ENCODE peak calls at places on chromosomes 1 and 21, in eight cellular contexts. P, M, I, W, Y, V, N and Q are unnamed samples. For H3K36me3, the result is how much of the 10 kb centered on the place peaks cover.

GRCh38 chr1:1421147-1421906 is at the start of gene ANKRD65:
- DNase-seq in P (peak), M (no peak), I (no peak), W (peak), Y (no peak), V (peak), N (no peak), Q (peak)

GRCh38 chr1:30413606-30414005 is 309.8 kb downstream of the MATN1 start:
- DNase-seq in P (no peak), M (no peak), I (peak), W (no peak), Y (no peak), V (no peak), N (no peak), Q (no peak)

GRCh38 chr1:59506952-59507351 is 210.1 kb downstream of the FGGY start:
- DNase-seq in P (no peak), M (no peak), I (peak), W (no peak), Y (peak), V (peak), N (no peak), Q (peak)

GRCh38 chr1:168121314-168122029 is 15.3 kb downstream of the GPR161 start:
- DNase-seq in P (peak), M (no peak), I (peak), W (peak), Y (no peak), V (peak), N (peak), Q (peak)

GRCh38 chr1:156833598-156833997 is 16.9 kb upstream of the SH2D2A start:
- DNase-seq in P (no peak), M (no peak), I (no peak), W (no peak), Y (no peak), V (no peak), N (no peak), Q (no peak)

GRCh38 chr1:63674238-63674864 is 81.1 kb downstream of the PGM1 start:
- DNase-seq in P (peak), M (peak), I (peak), W (peak), Y (peak), V (peak), N (peak), Q (no peak)

GRCh38 chr1:51313961-51314777 is 16.2 kb downstream of the TTC39A start:
- DNase-seq in P (no peak), M (no peak), I (no peak), W (peak), Y (no peak), V (peak), N (no peak), Q (peak)

GRCh38 chr1:51976831-51977602 is 13.5 kb downstream of the RAB3B start:
- DNase-seq in P (no peak), M (no peak), I (no peak), W (no peak), Y (no peak), V (no peak), N (no peak), Q (no peak)

GRCh38 chr1:113958691-113959090 is 20.6 kb upstream of the OLFML3 start:
- DNase-seq in P (no peak), M (no peak), I (no peak), W (no peak), Y (no peak), V (no peak), N (no peak), Q (no peak)

GRCh38 chr21:44682580-44683151 is 703 bp upstream of the KRTAP12-1 start:
- DNase-seq in P (no peak), M (no peak), I (no peak), W (no peak), Y (no peak), V (no peak), N (no peak), Q (no peak)
- TF ChIP-seq CTCF in P (no peak), M (no peak), I (no peak), W (no peak), Y (no peak), V (no peak), N (no peak), Q (no peak)

GRCh38 chr1:185309566-185309965 is 7.5 kb downstream of the IVNS1ABP start:
- DNase-seq in P (no peak), M (no peak), I (no peak), W (no peak), Y (no peak), V (peak), N (no peak), Q (no peak)

GRCh38 chr1:185311589-185312225 is 5.3 kb downstream of the IVNS1ABP start:
- DNase-seq in P (no peak), M (no peak), I (no peak), W (no peak), Y (no peak), V (no peak), N (no peak), Q (no peak)

GRCh38 chr1:185312361-185312760 is 4.7 kb downstream of the IVNS1ABP start:
- DNase-seq in P (no peak), M (no peak), I (no peak), W (no peak), Y (no peak), V (no peak), N (no peak), Q (no peak)

GRCh38 chr1:185305419-185305818 is 11.6 kb downstream of the IVNS1ABP start:
- DNase-seq in P (no peak), M (no peak), I (no peak), W (no peak), Y (no peak), V (no peak), N (no peak), Q (no peak)

DNA sequence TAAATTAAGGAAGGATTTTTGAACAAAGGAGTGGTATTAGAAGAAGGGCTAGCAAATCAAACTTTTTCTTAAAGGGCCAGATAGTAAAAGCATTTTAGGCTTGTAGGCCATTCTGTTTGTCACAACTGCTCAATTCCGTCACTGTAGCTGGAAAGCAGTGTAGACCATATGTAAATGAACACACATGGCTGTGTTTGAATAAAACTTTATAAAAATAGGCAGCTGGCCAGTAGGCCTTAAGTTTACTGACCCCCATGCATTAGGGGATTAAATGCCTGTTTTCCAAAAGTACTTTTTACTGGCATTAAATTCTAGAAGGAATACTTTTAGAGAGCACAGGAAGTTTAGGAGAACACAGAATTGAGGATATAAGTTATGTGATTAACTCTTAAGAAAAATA is 8.9 kb downstream of the IVNS1ABP start:
- DNase-seq in P (no peak), M (no peak), I (no peak), W (no peak), Y (no peak), V (no peak), N (no peak), Q (no peak)
- H3K36me3 ChIP-seq in P (under half), M (half or more), I (under half), W (half or more), Y (half or more), V (under half), N (under half), Q (half or more)

DNA sequence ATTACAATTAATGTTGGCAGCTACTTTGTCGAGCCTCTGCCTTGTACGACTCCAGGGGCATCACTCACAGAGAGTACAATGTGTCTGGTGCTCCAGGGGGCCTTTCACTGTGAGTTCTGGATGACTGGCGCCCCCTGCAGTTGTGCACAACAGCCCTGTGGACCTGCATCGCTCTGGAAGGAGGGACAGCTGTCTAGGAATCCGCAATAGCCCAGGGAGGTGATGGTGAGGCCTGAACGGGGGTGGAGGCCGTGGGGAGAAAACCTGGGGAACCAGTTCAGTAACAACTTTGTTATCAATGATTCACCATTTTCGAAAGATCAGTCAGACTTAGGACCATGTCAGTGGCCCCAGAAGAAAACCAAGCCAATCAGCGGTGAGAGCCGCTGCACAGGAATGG is 189.1 kb downstream of the KAZN start:
- DNase-seq in P (no peak), M (peak), I (no peak), W (no peak), Y (no peak), V (peak), N (no peak), Q (no peak)
- TF ChIP-seq CTCF in P (no peak), M (peak), I (no peak), W (no peak), Y (peak), V (no peak), N (no peak), Q (no peak)

GRCh38 chr1:5874416-5875110 is 117.7 kb downstream of the NPHP4 start:
- DNase-seq in P (no peak), M (no peak), I (no peak), W (no peak), Y (no peak), V (no peak), N (no peak), Q (peak)

GRCh38 chr1:5876251-5876650 is 116.0 kb downstream of the NPHP4 start:
- DNase-seq in P (peak), M (no peak), I (no peak), W (no peak), Y (no peak), V (no peak), N (no peak), Q (peak)

GRCh38 chr1:5877001-5877400 is 115.2 kb downstream of the NPHP4 start:
- DNase-seq in P (peak), M (no peak), I (no peak), W (no peak), Y (no peak), V (no peak), N (no peak), Q (peak)

GRCh38 chr1:5873556-5873955 is 118.7 kb downstream of the NPHP4 start:
- DNase-seq in P (no peak), M (no peak), I (no peak), W (no peak), Y (no peak), V (no peak), N (no peak), Q (peak)

GRCh38 chr1:5875345-5875910 is 116.8 kb downstream of the NPHP4 start:
- DNase-seq in P (no peak), M (no peak), I (no peak), W (no peak), Y (no peak), V (no peak), N (no peak), Q (peak)
- H3K36me3 ChIP-seq in P (under half), M (under half), I (under half), W (under half), Y (under half), V (under half), N (under half), Q (under half)

DNA sequence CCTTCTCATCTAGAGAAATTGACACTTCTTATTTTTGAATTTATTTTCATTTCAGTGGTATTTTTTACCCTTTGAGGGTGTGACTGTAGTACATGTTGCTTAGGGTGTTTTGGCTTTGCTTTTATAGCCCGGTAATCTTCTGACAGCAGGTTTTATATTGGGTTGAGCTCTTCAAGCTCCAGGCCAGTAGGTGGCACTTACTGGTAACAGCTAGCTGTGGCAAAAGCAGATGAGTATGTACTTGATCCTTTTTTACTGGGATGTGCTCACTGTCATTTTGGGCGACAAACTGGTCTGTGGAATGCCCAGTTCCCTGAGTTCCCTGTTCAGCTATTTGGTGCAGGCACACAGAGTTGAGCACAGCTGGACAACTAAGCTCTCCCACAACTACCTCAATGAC is 916.2 kb upstream of the B3GALT2 start:
- DNase-seq in P (no peak), M (peak), I (no peak), W (peak), Y (peak), V (no peak), N (no peak), Q (no peak)
- TF ChIP-seq CTCF in P (no peak), M (peak), I (no peak), W (no peak), Y (peak), V (no peak), N (no peak), Q (no peak)

DNA sequence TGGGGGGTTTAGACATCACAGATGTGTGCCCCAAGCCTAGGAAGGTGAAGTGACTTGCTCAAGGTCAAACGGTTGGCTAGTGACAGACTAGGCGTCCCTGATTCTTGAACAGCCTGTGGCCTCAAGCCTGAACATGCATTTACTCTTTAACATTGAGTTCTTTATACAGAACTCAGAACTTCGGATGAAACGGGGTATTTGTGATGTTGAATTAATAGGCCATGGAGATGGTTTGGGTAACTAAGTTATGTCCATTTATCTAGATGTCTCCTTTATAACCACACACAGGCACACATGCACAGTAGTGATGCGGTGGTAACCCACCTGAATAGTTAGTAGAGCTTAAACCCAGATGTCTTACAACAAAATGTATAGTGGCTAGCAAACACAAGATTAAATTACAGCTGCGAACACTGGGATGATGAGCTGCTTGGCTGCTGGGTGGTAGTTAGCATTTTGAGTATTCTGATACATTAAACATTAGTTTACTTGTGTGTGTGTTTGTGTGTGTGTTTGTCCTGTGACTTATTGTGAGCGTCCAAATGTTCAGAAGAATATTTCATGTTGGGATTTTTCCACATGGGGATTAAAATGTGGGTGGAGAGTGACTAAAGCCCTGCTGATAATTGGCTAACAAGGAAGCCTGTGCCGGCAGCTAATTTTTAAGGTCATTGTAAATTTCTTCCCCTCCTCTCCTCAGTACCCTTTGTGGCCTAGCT is 2.3 kb downstream of the ATP1A1 start:
- DNase-seq in P (no peak), M (no peak), I (no peak), W (no peak), Y (peak), V (peak), N (no peak), Q (no peak)
- H3K36me3 ChIP-seq in P (under half), M (under half), I (under half), W (under half), Y (under half), V (under half), N (under half), Q (under half)

GRCh38 chr1:237045278-237046016 is 3.5 kb downstream of the RYR2 start:
- DNase-seq in P (no peak), M (peak), I (no peak), W (no peak), Y (no peak), V (no peak), N (no peak), Q (no peak)
- TF ChIP-seq CTCF in P (no peak), M (peak), I (no peak), W (no peak), Y (peak), V (no peak), N (no peak), Q (no peak)

DNA sequence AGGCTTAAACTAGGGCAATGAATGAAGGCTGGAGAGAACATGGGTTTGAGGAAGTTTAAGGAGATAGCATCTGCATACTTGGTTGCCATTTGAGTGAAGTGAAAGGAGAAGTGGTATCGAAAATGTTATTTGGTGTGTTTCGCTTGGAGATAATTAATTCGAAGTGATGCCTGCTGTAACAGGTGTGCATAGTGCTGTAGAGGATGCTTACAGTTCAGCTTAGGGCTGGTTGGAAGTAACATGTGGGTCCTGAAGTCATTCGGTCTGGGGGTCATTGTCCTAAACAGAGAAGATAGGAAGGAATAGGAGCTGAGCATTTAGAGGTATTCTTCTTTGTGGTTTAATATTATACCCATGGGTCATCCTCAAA is 301 bp upstream of the NUDT17 start:
- DNase-seq in P (no peak), M (no peak), I (no peak), W (no peak), Y (peak), V (no peak), N (no peak), Q (no peak)
- H3K36me3 ChIP-seq in P (under half), M (under half), I (under half), W (half or more), Y (half or more), V (under half), N (under half), Q (half or more)